ENCODE peak calls at places on chromosomes 16 and 17, in nine cellular contexts. J is body of pancreas; P is stomach; H is stimulated activated CD4-positive, alpha-beta T cell treated with anti-CD3 and anti-CD28 coated beads, Interleukin-1b, Interleukin-23, amount 100 ng/mL, for 24 hours; D is stimulated activated CD8-positive, alpha-beta memory T cell treated with anti-CD3 and anti-CD28 coated beads, Interleukin-7, amount 100 ng/mL, for 1 hour; B is transverse colon; A is activated naive CD4-positive, alpha-beta T cell treated with anti-CD3 and anti-CD28 coated beads, Interleukin-2, amount 10 ng/mL, durations not matched to agents 7 days and 5 days; V is GF-D8; F is NCI-H2081. E is an unnamed sample.

GRCh38 chr16:85057212-85057889 is 29.8 kb downstream of the KIAA0513 start:
- DNase-seq in J (peak; percentile 33), P (peak; percentile 42), H (no peak), D (no peak), B (no peak), A (no peak), V (no peak), F (no peak), E (peak; percentile 40)

GRCh38 chr17:2700491-2701141 is 10.9 kb downstream of the CLUH start:
- DNase-seq in J (no peak), P (no peak), H (no peak), D (no peak), B (no peak), A (no peak), V (no peak), F (no peak), E (no peak)

GRCh38 chr17:19487009-19487600 is 46.5 kb upstream of the SLC47A1 start:
- DNase-seq in J (no peak), P (no peak), H (no peak), D (no peak), B (no peak), A (no peak), V (no peak), F (no peak), E (no peak)

GRCh38 chr16:8204769-8205168 is 385.5 kb downstream of the TMEM114 start:
- DNase-seq in J (no peak), P (no peak), H (no peak), D (no peak), B (no peak), A (no peak), V (no peak), F (no peak), E (no peak)

GRCh38 chr17:43578699-43579569 is 32.8 kb upstream of the ETV4 start:
- DNase-seq in J (peak; percentile 17), P (no peak), H (no peak), D (no peak), B (no peak), A (peak; percentile 49), V (no peak), F (peak; percentile 83), E (peak; percentile 67)

GRCh38 chr16:14111713-14112538 is 40.8 kb downstream of the MRTFB start:
- DNase-seq in J (peak; percentile 37), P (peak; percentile 57), H (no peak), D (no peak), B (peak; percentile 71), A (no peak), V (no peak), F (peak; percentile 68), E (peak; percentile 24)

GRCh38 chr16:888901-889570 is 81.7 kb downstream of the LMF1 start:
- DNase-seq in J (no peak), P (no peak), H (no peak), D (no peak), B (no peak), A (no peak), V (no peak), F (no peak), E (no peak)

GRCh38 chr17:51912939-51913338 is 245.6 kb downstream of the CA10 start:
- DNase-seq in J (no peak), P (no peak), H (no peak), D (no peak), B (no peak), A (no peak), V (no peak), F (no peak), E (no peak)

GRCh38 chr17:5501725-5502124 is 15.4 kb downstream of the MIS12 start:
- DNase-seq in J (no peak), P (no peak), H (no peak), D (no peak), B (no peak), A (no peak), V (no peak), F (no peak), E (no peak)

GRCh38 chr17:40035162-40035559 is 19.0 kb downstream of the MED24 start:
- DNase-seq in J (no peak), P (no peak), H (no peak), D (no peak), B (peak; percentile 64), A (no peak), V (no peak), F (peak; percentile 27), E (peak; percentile 54)

GRCh38 chr17:57532556-57532955 is 212.5 kb downstream of the CCDC182 start:
- DNase-seq in J (no peak), P (no peak), H (no peak), D (no peak), B (no peak), A (no peak), V (no peak), F (no peak), E (no peak)

GRCh38 chr17:73304971-73305786 is 6.6 kb downstream of the CDC42EP4 start:
- DNase-seq in J (peak; percentile 62), P (peak; percentile 54), H (no peak), D (no peak), B (peak; percentile 65), A (no peak), V (no peak), F (peak; percentile 88), E (peak; percentile 85)

GRCh38 chr16:72927199-72928088 is 120.5 kb downstream of the ZFHX3 start:
- DNase-seq in J (no peak), P (no peak), H (no peak), D (no peak), B (peak; percentile 20), A (no peak), V (peak; percentile 86), F (peak; percentile 85), E (no peak)

GRCh38 chr17:76353599-76354316 is at the start of gene PRPSAP1:
- DNase-seq in J (peak; percentile 91), P (peak; percentile 88), H (peak; percentile 55), D (peak; percentile 58), B (peak; percentile 88), A (peak; percentile 87), V (peak; percentile 74), F (peak; percentile 95), E (peak; percentile 95)

GRCh38 chr16:1088295-1089170 is 7.5 kb downstream of the C1QTNF8 start:
- DNase-seq in J (no peak), P (peak; percentile 43), H (no peak), D (no peak), B (no peak), A (no peak), V (no peak), F (no peak), E (no peak)

GRCh38 chr17:34314279-34314678 is 5.0 kb upstream of the CCL8 start:
- DNase-seq in J (peak; percentile 40), P (no peak), H (no peak), D (no peak), B (no peak), A (no peak), V (no peak), F (no peak), E (no peak)

GRCh38 chr16:24838554-24839266 is 7.1 kb upstream of the SLC5A11 start:
- DNase-seq in J (peak; percentile 38), P (no peak), H (no peak), D (no peak), B (peak; percentile 26), A (no peak), V (peak; percentile 50), F (no peak), E (peak; percentile 36)

GRCh38 chr16:57884655-57885133 is 82.4 kb upstream of the KIFC3 start:
- DNase-seq in J (no peak), P (no peak), H (no peak), D (no peak), B (no peak), A (no peak), V (no peak), F (no peak), E (no peak)

GRCh38 chr16:13307861-13308260 is 406.5 kb downstream of the SHISA9 start:
- DNase-seq in J (no peak), P (no peak), H (no peak), D (no peak), B (no peak), A (no peak), V (no peak), F (no peak), E (no peak)

GRCh38 chr16:84553873-84554399 is 49.5 kb upstream of the MEAK7 start:
- DNase-seq in J (no peak), P (no peak), H (no peak), D (no peak), B (no peak), A (peak; percentile 80), V (no peak), F (no peak), E (no peak)

GRCh38 chr17:47203984-47204721 is 5.0 kb upstream of the MYL4 start:
- DNase-seq in J (no peak), P (no peak), H (no peak), D (no peak), B (no peak), A (peak; percentile 62), V (no peak), F (no peak), E (no peak)

GRCh38 chr17:43940630-43941029 is 1.6 kb downstream of the PPY start:
- DNase-seq in J (no peak), P (no peak), H (no peak), D (no peak), B (no peak), A (peak; percentile 44), V (no peak), F (peak; percentile 39), E (peak; percentile 66)

GRCh38 chr17:37885136-37885535 is 39.1 kb upstream of the TBC1D3K start:
- DNase-seq in J (no peak), P (no peak), H (no peak), D (no peak), B (no peak), A (no peak), V (no peak), F (no peak), E (no peak)

GRCh38 chr17:65627892-65628622 is 66.6 kb upstream of the AXIN2 start:
- DNase-seq in J (peak; percentile 55), P (peak; percentile 67), H (no peak), D (no peak), B (peak; percentile 71), A (no peak), V (no peak), F (peak; percentile 94), E (peak; percentile 81)

GRCh38 chr17:21303441-21304065 is 19.0 kb downstream of the MAP2K3 start:
- DNase-seq in J (no peak), P (no peak), H (no peak), D (no peak), B (peak; percentile 5), A (no peak), V (no peak), F (no peak), E (no peak)

GRCh38 chr16:73166394-73166971 is 118.6 kb upstream of the ZFHX3 start:
- DNase-seq in J (no peak), P (no peak), H (no peak), D (no peak), B (no peak), A (no peak), V (no peak), F (no peak), E (no peak)

GRCh38 chr17:18185391-18185790 is 1.8 kb downstream of the ALKBH5 start:
- DNase-seq in J (peak; percentile 14), P (no peak), H (no peak), D (no peak), B (no peak), A (no peak), V (no peak), F (no peak), E (no peak)

GRCh38 chr17:62219500-62219899 is 154.4 kb upstream of the MED13 start:
- DNase-seq in J (no peak), P (no peak), H (no peak), D (no peak), B (no peak), A (no peak), V (no peak), F (no peak), E (no peak)

GRCh38 chr17:38922538-38923291 is 2.7 kb upstream of the LASP1NB start:
- DNase-seq in J (peak; percentile 83), P (peak; percentile 73), H (no peak), D (no peak), B (peak; percentile 68), A (peak; percentile 19), V (no peak), F (peak; percentile 77), E (peak; percentile 64)

GRCh38 chr17:57747221-57748017 is 2.3 kb upstream of the CCDC182 start:
- DNase-seq in J (peak; percentile 56), P (peak; percentile 38), H (no peak), D (no peak), B (peak; percentile 18), A (peak; percentile 57), V (peak; percentile 40), F (peak; percentile 78), E (peak; percentile 78)

GRCh38 chr17:43800736-43801135 is 20.5 kb downstream of the CFAP97D1 start:
- DNase-seq in J (no peak), P (no peak), H (no peak), D (no peak), B (no peak), A (no peak), V (no peak), F (no peak), E (no peak)

E was measured in hepatocyte.